ENCODE peak calls at places on chromosomes 5 and 9, in eight cellular contexts. Z, R, M, W, G, K, T and U are unnamed samples.

GRCh38 chr5:61623401-61624069 is 291.5 kb downstream of the ZSWIM6 start:
- DNase-seq in Z (no peak), W (no peak), M (no peak), R (no peak), K (no peak), T (no peak), G (no peak), U (no peak)

GRCh38 chr9:68501159-68501506 is 39.5 kb downstream of the TMEM252 start:
- DNase-seq in W (no peak), T (no peak), G (no peak), M (no peak), R (no peak), Z (no peak), K (peak; percentile 40), U (no peak)

GRCh38 chr9:29740518-29740917 is 2167.2 kb upstream of the C9orf72 start:
- DNase-seq in M (no peak), Z (no peak), K (no peak), R (no peak), G (no peak), T (no peak), W (no peak), U (no peak)

GRCh38 chr5:34591723-34592122 is 64.4 kb upstream of the RAI14 start:
- DNase-seq in Z (no peak), R (no peak), M (no peak), G (no peak), K (no peak), T (no peak), W (no peak), U (no peak)

GRCh38 chr5:142600611-142601360 is 85.1 kb downstream of the FGF1 start:
- DNase-seq in Z (peak; percentile 44), G (no peak), K (peak; percentile 8), W (peak; percentile 53), M (no peak), R (peak; percentile 92), T (peak; percentile 55), U (peak; percentile 64)

GRCh38 chr5:139383993-139384590 is 995 bp upstream of the SLC23A1 start:
- DNase-seq in Z (no peak), M (no peak), T (no peak), R (no peak), W (no peak), K (no peak), G (no peak), U (no peak)

GRCh38 chr9:109904666-109905065 is 124.7 kb downstream of the PALM2AKAP2 start:
- DNase-seq in G (no peak), M (no peak), T (no peak), R (no peak), K (no peak), W (no peak), Z (no peak), U (no peak)

GRCh38 chr5:10306806-10307205 is 896 bp downstream of the CMBL start:
- DNase-seq in K (no peak), W (peak; percentile 18), T (no peak), G (no peak), R (no peak), Z (peak; percentile 37), M (no peak), U (no peak)

GRCh38 chr5:67437905-67438845 is 241.6 kb upstream of the CD180 start:
- DNase-seq in K (no peak), M (no peak), R (no peak), G (no peak), Z (peak; percentile 21), W (no peak), T (no peak), U (no peak)

GRCh38 chr5:73899916-73900315 is 273.9 kb downstream of the ARHGEF28 start:
- DNase-seq in M (no peak), T (no peak), R (no peak), Z (no peak), K (no peak), W (no peak), G (no peak), U (no peak)

GRCh38 chr9:25205285-25205684 is 473.0 kb downstream of the TUSC1 start:
- DNase-seq in T (no peak), W (no peak), K (no peak), R (no peak), Z (no peak), G (no peak), M (no peak), U (no peak)

GRCh38 chr5:1320436-1321344 is 24.2 kb downstream of the CLPTM1L start:
- DNase-seq in Z (no peak), M (no peak), G (no peak), T (peak; percentile 42), R (no peak), K (no peak), W (no peak), U (no peak)

GRCh38 chr5:96283589-96283988 is 149.5 kb downstream of the PCSK1 start:
- DNase-seq in K (no peak), W (no peak), G (no peak), R (no peak), T (no peak), Z (no peak), M (no peak), U (no peak)

GRCh38 chr5:73558950-73559349 is 6.5 kb downstream of the ANKRA2 start:
- DNase-seq in Z (peak; percentile 22), W (no peak), G (no peak), K (peak; percentile 47), T (no peak), R (no peak), M (no peak), U (no peak)

GRCh38 chr5:89315194-89315593 is 432.2 kb upstream of the MEF2C start:
- DNase-seq in R (no peak), W (no peak), K (peak; percentile 51), M (no peak), Z (peak; percentile 75), T (no peak), G (no peak), U (no peak)

GRCh38 chr9:127847155-127847463 is 7.3 kb downstream of the ENG start:
- DNase-seq in M (no peak), T (no peak), Z (peak; percentile 88), R (no peak), G (no peak), K (no peak), W (peak; percentile 59), U (no peak)

GRCh38 chr9:35561468-35562261 is 43.4 kb upstream of the TESK1 start:
- DNase-seq in M (no peak), R (no peak), T (no peak), K (no peak), W (no peak), G (no peak), Z (no peak), U (no peak)

GRCh38 chr9:135803441-135803840 is 101.5 kb downstream of the KCNT1 start:
- DNase-seq in R (no peak), M (no peak), K (no peak), W (peak; percentile 6), Z (no peak), G (no peak), T (no peak), U (no peak)

GRCh38 chr5:4205408-4205807 is 609.8 kb downstream of the IRX1 start:
- DNase-seq in G (no peak), R (no peak), Z (no peak), W (no peak), T (no peak), K (no peak), M (no peak), U (no peak)